ENCODE peak calls at places on chromosome 20, in six cellular contexts. U is uterus, S is GM13976, M is progenitor cell of endocrine pancreas, Z is colonic mucosa, O is A549. J is an unnamed sample.

GRCh38 chr20:41287327-41287726 is 30.2 kb downstream of the ZHX3 start:
- DNase-seq in Z (no peak), U (no peak), O (no peak), S (no peak), M (no peak), J (no peak)

GRCh38 chr20:19114410-19114809 is 98.0 kb upstream of the SLC24A3 start:
- DNase-seq in M (no peak), U (no peak), S (no peak), Z (no peak), O (no peak), J (no peak)

GRCh38 chr20:10074513-10074912 is 39.7 kb downstream of the ANKEF1 start:
- DNase-seq in Z (no peak), U (no peak), M (no peak), O (peak; percentile 81), S (no peak), J (no peak)

GRCh38 chr20:1803216-1804128 is 91.7 kb upstream of the SIRPA start:
- DNase-seq in Z (peak; percentile 61), O (no peak), S (peak; percentile 77), M (peak; percentile 37), U (no peak), J (peak; percentile 76)

GRCh38 chr20:45405566-45406259 is 2.4 kb upstream of the DBNDD2 start:
- DNase-seq in U (peak; percentile 43), M (peak; percentile 22), S (peak; percentile 45), O (no peak), Z (peak; percentile 61), J (peak; percentile 36)

GRCh38 chr20:40265872-40266533 is 423.0 kb downstream of the MAFB start:
- DNase-seq in M (no peak), O (peak; percentile 23), U (no peak), Z (peak; percentile 41), S (no peak), J (no peak)

GRCh38 chr20:38032585-38033329 is 499 bp downstream of the TTI1 start:
- DNase-seq in M (no peak), Z (peak; percentile 23), S (no peak), U (no peak), O (peak; percentile 20), J (peak; percentile 71)

GRCh38 chr20:47559141-47559540 is 57.5 kb downstream of the NCOA3 start:
- DNase-seq in Z (no peak), O (no peak), U (no peak), M (no peak), S (no peak), J (no peak)

GRCh38 chr20:768426-768978 is at the start of gene SLC52A3:
- DNase-seq in S (peak; percentile 32), O (peak; percentile 79), Z (peak; percentile 91), M (peak; percentile 19), U (no peak), J (no peak)

GRCh38 chr20:64151634-64152530 is 12.4 kb upstream of the MYT1 start:
- DNase-seq in Z (no peak), M (no peak), U (no peak), S (no peak), O (no peak), J (no peak)

GRCh38 chr20:41145317-41145716 is 8.0 kb downstream of the PLCG1 start:
- DNase-seq in U (no peak), S (no peak), M (no peak), O (no peak), Z (no peak), J (no peak)

GRCh38 chr20:51695574-51696303 is 72.5 kb downstream of the ATP9A start:
- DNase-seq in O (peak; percentile 46), Z (no peak), M (no peak), U (no peak), S (no peak), J (no peak)

GRCh38 chr20:10306440-10307358 is 88.1 kb downstream of the SNAP25 start:
- DNase-seq in M (no peak), O (no peak), S (no peak), Z (no peak), U (no peak), J (no peak)

GRCh38 chr20:13736792-13737191 is 47.9 kb downstream of the ESF1 start:
- DNase-seq in U (no peak), O (no peak), S (no peak), M (no peak), Z (no peak), J (no peak)

GRCh38 chr20:41181567-41181966 is 44.2 kb downstream of the PLCG1 start:
- DNase-seq in Z (no peak), U (no peak), O (no peak), M (peak; percentile 5), S (no peak), J (no peak)

GRCh38 chr20:38985603-38986170 is 23.5 kb downstream of the DHX35 start:
- DNase-seq in U (no peak), O (no peak), M (no peak), S (peak; percentile 16), Z (no peak), J (no peak)

GRCh38 chr20:56348746-56349145 is 10.0 kb upstream of the FAM210B start:
- DNase-seq in Z (no peak), O (no peak), U (no peak), M (no peak), S (no peak), J (no peak)

GRCh38 chr20:34873583-34874093 is 982 bp upstream of the GGT7 start:
- DNase-seq in O (no peak), Z (no peak), U (no peak), S (no peak), M (no peak), J (no peak)

GRCh38 chr20:9287826-9288225 is 218.9 kb downstream of the PLCB4 start:
- DNase-seq in M (no peak), O (no peak), Z (peak; percentile 32), S (no peak), U (no peak), J (no peak)

DNA sequence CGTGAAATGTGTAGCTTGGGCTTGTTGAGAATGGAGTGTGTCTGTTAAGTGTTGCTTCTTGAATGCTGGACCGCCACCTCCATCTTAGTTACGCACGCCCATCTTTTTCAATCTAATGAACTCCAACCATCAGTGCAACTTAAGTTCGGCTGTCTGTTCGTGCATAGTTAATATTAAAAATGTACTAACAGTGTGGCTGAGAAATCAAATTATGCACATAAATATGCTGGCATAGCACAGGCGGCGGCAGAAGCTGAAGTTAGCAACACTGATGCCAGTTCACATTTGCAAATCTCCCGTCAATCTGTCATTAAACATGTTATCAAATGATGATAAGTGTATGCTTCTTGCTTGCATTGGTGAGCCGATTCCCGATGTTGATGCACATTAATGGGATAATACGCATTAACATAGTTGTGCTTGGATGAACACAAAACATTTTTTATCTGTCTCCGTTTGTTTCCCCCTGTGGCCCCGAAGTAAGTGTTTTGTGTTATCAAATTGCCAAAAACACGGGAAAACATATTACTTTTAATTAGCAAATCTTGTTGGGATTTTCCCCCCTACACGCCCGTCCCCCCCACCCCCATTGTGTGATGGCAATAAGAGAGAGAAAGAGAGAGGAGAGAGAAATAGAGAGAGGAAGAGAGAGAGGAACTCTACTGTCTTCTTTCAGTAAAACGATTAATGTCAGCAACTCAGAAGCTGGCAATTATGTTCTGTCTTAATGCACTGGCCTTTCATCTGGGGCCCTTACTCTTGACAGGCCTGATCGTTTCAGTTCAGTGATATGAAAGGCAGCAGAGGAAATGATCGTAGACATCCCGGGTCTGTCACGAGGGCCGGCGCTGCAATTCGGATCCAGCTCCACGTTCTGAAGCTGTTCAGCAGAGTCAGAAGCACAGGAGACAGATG is 309.2 kb downstream of the ZNF217 start:
- DNase-seq in S (no peak), U (no peak), M (no peak), O (no peak), Z (no peak), J (no peak)
- TF ChIP-seq CTCF in S (no peak), U (no peak), M (no peak), O (no peak), Z (no peak), J (no peak)

GRCh38 chr20:59055302-59055701 is 12.7 kb upstream of the PRELID3B start:
- DNase-seq in Z (no peak), O (peak; percentile 30), S (peak; percentile 34), M (no peak), U (no peak), J (no peak)
- TF ChIP-seq CTCF in Z (no peak), O (peak; percentile 49), S (no peak), M (no peak), U (no peak), J (no peak)

GRCh38 chr20:25078662-25079061 is 3.3 kb downstream of the VSX1 start:
- DNase-seq in Z (no peak), U (no peak), M (no peak), O (no peak), S (no peak), J (no peak)

GRCh38 chr20:25077610-25078169 is 4.3 kb downstream of the VSX1 start:
- DNase-seq in M (no peak), O (peak; percentile 49), Z (no peak), S (no peak), U (no peak), J (no peak)

GRCh38 chr20:25076201-25076600 is 5.7 kb downstream of the VSX1 start:
- DNase-seq in S (no peak), U (no peak), M (peak; percentile 4), O (no peak), Z (no peak), J (no peak)

GRCh38 chr20:25079171-25079570 is 2.8 kb downstream of the VSX1 start:
- DNase-seq in M (no peak), S (no peak), Z (peak; percentile 72), U (no peak), O (no peak), J (no peak)

GRCh38 chr20:25076731-25077609 is 5.0 kb downstream of the VSX1 start:
- DNase-seq in M (peak; percentile 7), S (no peak), O (peak; percentile 80), U (no peak), Z (no peak), J (no peak)
- TF ChIP-seq CTCF in M (peak; percentile 10), S (no peak), O (peak; percentile 60), U (peak; percentile 11), Z (no peak), J (no peak)

GRCh38 chr20:58855506-58856314 is 3.2 kb downstream of the GNAS start:
- DNase-seq in S (no peak), Z (no peak), M (no peak), U (no peak), O (no peak), J (no peak)

GRCh38 chr20:58854638-58855471 is 2.3 kb downstream of the GNAS start:
- DNase-seq in O (no peak), S (no peak), Z (no peak), U (no peak), M (no peak), J (no peak)

GRCh38 chr20:58852559-58853271 is at the start of gene GNAS:
- DNase-seq in U (peak; percentile 55), O (peak; percentile 62), M (peak; percentile 47), Z (peak; percentile 52), S (peak; percentile 69), J (peak; percentile 73)

GRCh38 chr20:58853466-58853865 is 950 bp downstream of the GNAS start:
- DNase-seq in U (no peak), O (no peak), S (no peak), M (no peak), Z (no peak), J (no peak)

DNA sequence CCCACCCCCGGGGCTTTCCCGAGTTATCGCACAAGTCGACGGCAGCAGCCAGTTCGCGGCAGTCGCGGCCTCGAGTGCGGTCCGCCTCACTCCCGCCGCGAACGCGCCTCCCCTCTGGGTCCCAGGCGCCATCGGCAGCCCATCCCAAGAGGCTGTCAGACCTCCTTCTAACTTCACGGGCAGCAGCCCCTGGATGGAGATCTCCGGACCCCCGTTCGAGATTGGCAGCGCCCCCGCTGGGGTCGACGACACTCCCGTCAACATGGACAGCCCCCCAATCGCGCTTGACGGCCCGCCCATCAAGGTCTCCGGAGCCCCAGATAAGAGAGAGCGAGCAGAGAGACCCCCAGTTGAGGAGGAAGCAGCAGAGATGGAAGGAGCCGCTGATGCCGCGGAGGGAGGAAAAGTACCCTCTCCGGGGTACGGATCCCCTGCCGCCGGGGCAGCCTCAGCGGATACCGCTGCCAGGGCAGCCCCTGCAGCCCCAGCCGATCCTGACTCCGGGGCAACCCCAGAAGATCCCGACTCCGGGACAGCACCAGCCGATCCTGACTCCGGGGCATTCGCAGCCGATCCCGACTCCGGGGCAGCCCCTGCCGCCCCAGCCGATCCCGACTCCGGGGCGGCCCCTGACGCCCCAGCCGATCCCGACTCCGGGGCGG is 1.6 kb downstream of the GNAS start:
- DNase-seq in S (no peak), Z (no peak), O (no peak), U (no peak), M (no peak), J (no peak)
- TF ChIP-seq CTCF in S (no peak), Z (no peak), O (no peak), U (no peak), M (no peak), J (no peak)